ENCODE peak calls at places on chromosomes 16 and 17, in four cellular contexts. R is breast epithelium, M is SJCRH30, Y is cardiac muscle cell. T is an unnamed sample. For H3K9me3, the result is how much of the 10 kb centered on the place peaks cover.

GRCh38 chr16:625402-626173 is 5.2 kb upstream of the WFIKKN1 start:
- DNase-seq in Y (no peak), M (no peak), R (no peak), T (no peak)

GRCh38 chr16:79653337-79654000 is 52.9 kb upstream of the MAF start:
- DNase-seq in Y (peak), R (no peak), M (peak), T (no peak)

GRCh38 chr16:12289175-12290063 is 312.9 kb downstream of the SNX29 start:
- DNase-seq in Y (no peak), R (no peak), M (no peak), T (no peak)

GRCh38 chr17:81249233-81250040 is 10.3 kb downstream of the NDUFAF8 start:
- DNase-seq in Y (peak), R (no peak), M (peak), T (no peak)

GRCh38 chr16:28835864-28836760 is 10.0 kb downstream of the TUFM start:
- DNase-seq in Y (no peak), M (no peak), R (no peak), T (no peak)

GRCh38 chr17:45705123-45706009 is 78.8 kb upstream of the CRHR1 start:
- DNase-seq in R (no peak), Y (no peak), M (no peak), T (no peak)

GRCh38 chr17:75619506-75620431 is 13.5 kb upstream of the SMIM5 start:
- DNase-seq in M (peak), R (no peak), Y (peak), T (no peak)

GRCh38 chr16:68563631-68564366 is 24.7 kb downstream of the ZFP90 start:
- DNase-seq in Y (no peak), M (peak), R (no peak), T (no peak)

GRCh38 chr16:8775359-8775758 is 22.1 kb downstream of the TMEM186 start:
- DNase-seq in Y (no peak), M (no peak), R (no peak), T (no peak)

GRCh38 chr17:79252886-79253285 is 178.3 kb downstream of the ENGASE start:
- DNase-seq in Y (no peak), M (no peak), R (no peak), T (no peak)

GRCh38 chr17:263271-263670 is 81.8 kb upstream of the DOC2B start:
- DNase-seq in R (peak), Y (no peak), M (no peak), T (no peak)

GRCh38 chr17:43540821-43541674 is 5.1 kb downstream of the ETV4 start:
- DNase-seq in R (no peak), Y (peak), M (no peak), T (no peak)

GRCh38 chr17:33942414-33942813 is 312.7 kb upstream of the CCL2 start:
- DNase-seq in R (no peak), M (no peak), Y (no peak), T (no peak)

GRCh38 chr17:67585077-67585602 is 132.6 kb upstream of the NOL11 start:
- DNase-seq in R (no peak), Y (no peak), M (peak), T (no peak)

GRCh38 chr16:89417352-89417751 is 73.0 kb downstream of the ANKRD11 start:
- DNase-seq in Y (no peak), R (no peak), M (no peak), T (no peak)

GRCh38 chr17:45270828-45271418 is 9.0 kb upstream of the SPATA32 start:
- DNase-seq in M (peak), Y (peak), R (no peak), T (no peak)

DNA sequence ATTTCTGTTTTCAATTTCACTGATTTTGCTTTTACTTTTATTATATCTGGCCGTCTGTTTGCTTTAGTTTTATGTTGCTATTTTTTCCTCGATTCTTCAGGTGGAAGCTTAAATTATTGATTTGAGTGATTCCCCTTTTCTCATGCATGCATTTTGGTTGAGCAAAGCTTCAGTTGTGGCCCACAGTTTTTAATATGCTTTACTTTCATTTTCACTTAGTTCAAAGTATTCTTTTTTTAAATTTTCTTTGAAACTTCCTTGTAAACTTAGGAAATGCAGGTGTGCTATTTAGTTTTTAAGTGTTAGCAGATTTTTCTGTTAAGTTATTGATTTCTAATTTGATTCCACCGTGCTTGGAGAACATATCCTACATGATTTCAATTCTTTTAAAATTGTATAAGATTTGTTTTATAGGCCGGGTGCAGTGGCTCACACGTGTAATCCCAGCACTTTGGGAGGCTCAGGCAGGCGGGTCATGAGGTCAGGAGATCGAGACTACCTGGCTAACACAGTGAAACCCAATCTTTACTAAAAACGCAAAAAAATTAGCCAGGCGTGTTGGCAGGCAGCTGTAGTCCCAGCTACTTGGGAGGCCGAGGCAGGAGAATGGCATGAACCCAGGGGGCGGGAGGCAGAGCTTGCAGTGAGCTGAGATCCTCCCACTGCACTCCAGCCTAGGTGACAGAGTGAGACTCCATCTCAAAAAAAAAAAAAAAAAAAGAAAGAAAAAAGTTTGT is 531.2 kb downstream of the KIF2B start:
- DNase-seq in Y (no peak), R (no peak), M (no peak), T (no peak)
- H3K4me3 ChIP-seq in Y (no peak), R (no peak), M (no peak), T (no peak)

GRCh38 chr16:22299036-22299435 is 1.8 kb downstream of the POLR3E start:
- DNase-seq in M (no peak), Y (no peak), R (no peak), T (no peak)
- H3K9me3 ChIP-seq in M (under half), Y (under half), R (under half), T (under half)

GRCh38 chr16:54462766-54463165 is 176.2 kb upstream of the IRX3 start:
- DNase-seq in Y (no peak), R (no peak), M (no peak), T (no peak)
- H3K4me3 ChIP-seq in Y (no peak), R (no peak), M (no peak), T (no peak)

GRCh38 chr16:35306915-35307314 is 1847.5 kb downstream of the TP53TG3F start:
- DNase-seq in R (no peak), M (no peak), Y (no peak), T (no peak)
- H3K9me3 ChIP-seq in R (under half), M (under half), Y (under half), T (under half)

GRCh38 chr17:14428640-14429029 is 127.8 kb downstream of the HS3ST3B1 start:
- DNase-seq in Y (no peak), R (no peak), M (no peak), T (no peak)

GRCh38 chr17:14429084-14429483 is 128.2 kb downstream of the HS3ST3B1 start:
- DNase-seq in Y (no peak), R (no peak), M (no peak), T (no peak)

GRCh38 chr17:14432058-14432457 is 131.2 kb downstream of the HS3ST3B1 start:
- DNase-seq in R (no peak), M (no peak), Y (no peak), T (no peak)

GRCh38 chr17:14427914-14428639 is 127.2 kb downstream of the HS3ST3B1 start:
- DNase-seq in Y (no peak), M (no peak), R (no peak), T (no peak)
- H3K4me3 ChIP-seq in Y (no peak), M (no peak), R (no peak), T (no peak)

T was measured in iPS DF 6.9.